ENCODE peak calls at places on chromosomes 7 and 10, in six cellular contexts. A is neural crest cell; V is stimulated activated CD4-positive, alpha-beta T cell treated with anti-CD3 and anti-CD28 coated beads, TNF-alpha, amount 100 ng/mL, for 24 hours; C is memory B cell; F is sigmoid colon; Q is HTR-8/SVneo. K is an unnamed sample.

GRCh38 chr10:127102176-127102575 is 94.2 kb downstream of the INSYN2A start:
- DNase-seq in A (no peak), V (no peak), C (no peak), F (no peak), Q (no peak), K (no peak)

GRCh38 chr10:96281444-96282029 is 10.2 kb upstream of the BLNK start:
- DNase-seq in A (no peak), V (no peak), C (no peak), F (no peak), Q (no peak), K (no peak)

GRCh38 chr10:79431891-79432831 is 13.3 kb downstream of the ZCCHC24 start:
- DNase-seq in A (no peak), V (no peak), C (no peak), F (peak; percentile 85), Q (no peak), K (no peak)

GRCh38 chr10:91860885-91861284 is 48.4 kb downstream of the FGFBP3 start:
- DNase-seq in A (no peak), V (no peak), C (no peak), F (no peak), Q (no peak), K (no peak)

GRCh38 chr7:12369072-12369471 is 34.6 kb downstream of the VWDE start:
- DNase-seq in A (no peak), V (no peak), C (no peak), F (no peak), Q (no peak), K (no peak)

GRCh38 chr10:30842185-30842584 is 189.5 kb downstream of the ZNF438 start:
- DNase-seq in A (no peak), V (no peak), C (no peak), F (no peak), Q (no peak), K (no peak)

GRCh38 chr10:131453772-131454634 is 142.5 kb upstream of the TCERG1L start:
- DNase-seq in A (peak; percentile 96), V (peak; percentile 79), C (peak; percentile 14), F (no peak), Q (no peak), K (no peak)

GRCh38 chr7:99499356-99499712 is 747 bp downstream of the ZNF394 start:
- DNase-seq in A (no peak), V (no peak), C (no peak), F (no peak), Q (no peak), K (no peak)

GRCh38 chr10:53325073-53325472 is 552.5 kb upstream of the MBL2 start:
- DNase-seq in A (no peak), V (no peak), C (no peak), F (no peak), Q (no peak), K (no peak)

GRCh38 chr7:100169147-100169850 is 882 bp upstream of the GAL3ST4 start:
- DNase-seq in A (no peak), V (no peak), C (no peak), F (no peak), Q (no peak), K (no peak)